ENCODE peak calls at places on chromosomes 13 and 19, in four cellular contexts. One of them, this sample, is unnamed. For H3K4me1, the result is how much of the 10 kb centered on the place peaks cover.

GRCh38 chr13:38667526-38668094 is 19.3 kb upstream of the FREM2 start:
- DNase-seq in GM23248: no peak
- DNase-seq in neural progenitor cell: no peak
- DNase-seq in mammary epithelial cell: no peak
- DNase-seq in this sample: no peak

GRCh38 chr13:101941095-101941777 is 460.6 kb downstream of the FGF14 start:
- DNase-seq in GM23248: peak
- DNase-seq in neural progenitor cell: no peak
- DNase-seq in mammary epithelial cell: no peak
- DNase-seq in this sample: no peak

GRCh38 chr19:46863818-46864629 is 3.2 kb downstream of the ARHGAP35 start:
- DNase-seq in GM23248: peak
- DNase-seq in neural progenitor cell: peak
- DNase-seq in mammary epithelial cell: peak
- DNase-seq in this sample: no peak

GRCh38 chr19:38721977-38722773 is 22.1 kb downstream of the CAPN12 start:
- DNase-seq in GM23248: no peak
- DNase-seq in neural progenitor cell: peak
- DNase-seq in mammary epithelial cell: no peak
- DNase-seq in this sample: no peak

GRCh38 chr19:50797429-50798115 is 7.4 kb downstream of the ACP4 start:
- DNase-seq in GM23248: no peak
- DNase-seq in neural progenitor cell: no peak
- DNase-seq in mammary epithelial cell: no peak
- DNase-seq in this sample: no peak

GRCh38 chr13:19860884-19861655 is 2.4 kb downstream of the ZMYM5 start:
- DNase-seq in GM23248: peak
- DNase-seq in neural progenitor cell: peak
- DNase-seq in mammary epithelial cell: peak
- DNase-seq in this sample: peak

GRCh38 chr13:21069561-21070004 is 8.2 kb upstream of the LATS2 start:
- DNase-seq in GM23248: peak
- DNase-seq in neural progenitor cell: no peak
- DNase-seq in mammary epithelial cell: peak
- DNase-seq in this sample: peak

GRCh38 chr19:1507192-1507660 is 5.6 kb downstream of the ADAMTSL5 start:
- DNase-seq in GM23248: no peak
- DNase-seq in neural progenitor cell: no peak
- DNase-seq in mammary epithelial cell: no peak
- DNase-seq in this sample: no peak

GRCh38 chr19:681029-681626 is 4.9 kb downstream of the FSTL3 start:
- DNase-seq in GM23248: peak
- DNase-seq in neural progenitor cell: peak
- DNase-seq in mammary epithelial cell: no peak
- DNase-seq in this sample: peak

GRCh38 chr13:46168341-46168740 is 13.6 kb downstream of the LCP1 start:
- DNase-seq in GM23248: peak
- DNase-seq in neural progenitor cell: no peak
- DNase-seq in mammary epithelial cell: peak
- DNase-seq in this sample: peak

GRCh38 chr19:3821857-3822364 is 35.7 kb upstream of the MATK start:
- DNase-seq in GM23248: peak
- DNase-seq in neural progenitor cell: peak
- DNase-seq in mammary epithelial cell: no peak
- DNase-seq in this sample: peak

GRCh38 chr13:76622336-76623045 is 263.7 kb downstream of the KCTD12 start:
- DNase-seq in GM23248: no peak
- DNase-seq in neural progenitor cell: peak
- DNase-seq in mammary epithelial cell: no peak
- DNase-seq in this sample: no peak

GRCh38 chr13:68872338-68872737 is 1235.3 kb upstream of the ATXN8OS start:
- DNase-seq in GM23248: no peak
- DNase-seq in neural progenitor cell: no peak
- DNase-seq in mammary epithelial cell: no peak
- DNase-seq in this sample: no peak

GRCh38 chr13:69291292-69291906 is 816.2 kb upstream of the ATXN8OS start:
- DNase-seq in GM23248: no peak
- DNase-seq in neural progenitor cell: peak
- DNase-seq in mammary epithelial cell: no peak
- DNase-seq in this sample: no peak

GRCh38 chr19:16588089-16588823 is 16.0 kb upstream of the SLC35E1 start:
- DNase-seq in GM23248: no peak
- DNase-seq in neural progenitor cell: no peak
- DNase-seq in mammary epithelial cell: peak
- DNase-seq in this sample: no peak

GRCh38 chr19:30073152-30074000 is 131.3 kb downstream of the URI1 start:
- DNase-seq in GM23248: no peak
- DNase-seq in neural progenitor cell: no peak
- DNase-seq in mammary epithelial cell: no peak
- DNase-seq in this sample: no peak

GRCh38 chr13:41059466-41059865 is 1.8 kb upstream of the WBP4 start:
- DNase-seq in GM23248: peak
- DNase-seq in neural progenitor cell: no peak
- DNase-seq in mammary epithelial cell: peak
- DNase-seq in this sample: no peak

GRCh38 chr13:95319551-95320274 is 18.5 kb upstream of the ABCC4 start:
- DNase-seq in GM23248: no peak
- DNase-seq in neural progenitor cell: no peak
- DNase-seq in mammary epithelial cell: no peak
- DNase-seq in this sample: no peak

GRCh38 chr19:39223703-39224279 is 19.7 kb upstream of the SYCN start:
- DNase-seq in GM23248: peak
- DNase-seq in neural progenitor cell: peak
- DNase-seq in mammary epithelial cell: peak
- DNase-seq in this sample: peak

GRCh38 chr13:46551410-46552301 is 1.3 kb upstream of the LRCH1 start:
- DNase-seq in GM23248: peak
- DNase-seq in neural progenitor cell: peak
- DNase-seq in mammary epithelial cell: peak
- DNase-seq in this sample: peak

GRCh38 chr19:33629826-33630375 is 8.1 kb downstream of the CHST8 start:
- DNase-seq in GM23248: peak
- DNase-seq in neural progenitor cell: no peak
- DNase-seq in mammary epithelial cell: no peak
- DNase-seq in this sample: no peak

GRCh38 chr19:45179063-45179847 is 671 bp downstream of the BLOC1S3 start:
- DNase-seq in GM23248: peak
- DNase-seq in neural progenitor cell: peak
- DNase-seq in mammary epithelial cell: peak
- DNase-seq in this sample: peak

GRCh38 chr19:6373813-6374108 is 1.2 kb downstream of the ALKBH7 start:
- DNase-seq in GM23248: no peak
- DNase-seq in neural progenitor cell: no peak
- DNase-seq in mammary epithelial cell: no peak
- DNase-seq in this sample: no peak

GRCh38 chr13:34805347-34805746 is 136.7 kb upstream of the NBEA start:
- DNase-seq in GM23248: no peak
- DNase-seq in neural progenitor cell: no peak
- DNase-seq in mammary epithelial cell: no peak
- DNase-seq in this sample: no peak

GRCh38 chr19:54399189-54399588 is 16.1 kb upstream of the TTYH1 start:
- DNase-seq in GM23248: no peak
- DNase-seq in neural progenitor cell: no peak
- DNase-seq in mammary epithelial cell: peak
- DNase-seq in this sample: no peak

DNA sequence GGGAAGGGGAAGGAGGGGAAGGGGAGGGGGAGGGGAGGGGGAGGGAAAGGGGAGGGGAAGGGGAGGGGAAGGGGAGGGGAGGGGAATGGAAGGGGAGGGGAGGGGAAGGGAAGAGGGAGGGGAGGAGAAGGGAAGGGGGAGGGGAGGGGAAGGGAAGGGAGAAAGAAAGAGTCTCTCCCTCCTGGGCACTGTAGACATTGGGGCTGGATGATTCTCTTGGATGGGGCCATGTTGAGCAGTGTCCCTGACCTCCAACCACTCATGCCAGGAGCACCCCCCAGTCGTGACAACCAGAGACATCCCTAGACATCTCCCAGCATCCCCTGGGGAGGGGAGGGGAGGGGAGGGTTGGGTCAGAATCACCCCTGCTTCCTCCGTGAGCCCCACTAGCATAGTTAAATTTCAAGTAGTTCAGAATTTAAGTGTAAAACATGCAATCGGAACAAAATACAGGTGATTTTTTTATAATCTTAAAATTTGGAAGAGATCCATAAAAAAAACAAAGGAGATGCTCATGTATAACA is 64.0 kb downstream of the GNG7 start:
- DNase-seq in GM23248: no peak
- DNase-seq in neural progenitor cell: no peak
- DNase-seq in mammary epithelial cell: no peak
- DNase-seq in this sample: no peak
- TF ChIP-seq EZH2 in GM23248: no peak
- TF ChIP-seq EZH2 in neural progenitor cell: no peak
- TF ChIP-seq EZH2 in mammary epithelial cell: no peak
- TF ChIP-seq EZH2 in this sample: no peak

DNA sequence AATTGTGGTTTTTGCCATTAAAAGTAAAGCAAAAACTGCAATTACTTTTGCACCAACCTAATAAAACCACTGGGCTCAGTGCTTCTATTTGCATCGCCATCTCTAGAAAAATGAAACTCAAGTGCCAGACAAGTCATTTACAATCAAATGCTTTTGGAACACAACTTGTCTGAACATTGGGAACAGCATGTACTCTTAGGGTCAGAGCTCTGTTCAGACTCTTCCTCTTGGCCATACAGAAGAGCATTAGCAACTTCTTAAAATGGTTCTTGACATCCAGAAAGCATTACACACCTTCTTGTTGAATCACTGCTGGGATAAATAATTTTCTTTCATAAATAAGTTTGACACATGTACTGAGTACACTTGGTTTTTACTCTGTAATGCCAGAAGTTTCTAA is 272.5 kb downstream of the DCLK1 start:
- DNase-seq in GM23248: no peak
- DNase-seq in neural progenitor cell: no peak
- DNase-seq in mammary epithelial cell: no peak
- DNase-seq in this sample: no peak
- H3K4me1 ChIP-seq in GM23248: under half
- H3K4me1 ChIP-seq in neural progenitor cell: under half
- H3K4me1 ChIP-seq in mammary epithelial cell: under half
- H3K4me1 ChIP-seq in this sample: under half

GRCh38 chr13:66831317-66831716 is 398.8 kb downstream of the PCDH9 start:
- DNase-seq in GM23248: no peak
- DNase-seq in neural progenitor cell: no peak
- DNase-seq in mammary epithelial cell: no peak
- DNase-seq in this sample: no peak
- TF ChIP-seq EZH2 in GM23248: no peak
- TF ChIP-seq EZH2 in neural progenitor cell: no peak
- TF ChIP-seq EZH2 in mammary epithelial cell: no peak
- TF ChIP-seq EZH2 in this sample: no peak

DNA sequence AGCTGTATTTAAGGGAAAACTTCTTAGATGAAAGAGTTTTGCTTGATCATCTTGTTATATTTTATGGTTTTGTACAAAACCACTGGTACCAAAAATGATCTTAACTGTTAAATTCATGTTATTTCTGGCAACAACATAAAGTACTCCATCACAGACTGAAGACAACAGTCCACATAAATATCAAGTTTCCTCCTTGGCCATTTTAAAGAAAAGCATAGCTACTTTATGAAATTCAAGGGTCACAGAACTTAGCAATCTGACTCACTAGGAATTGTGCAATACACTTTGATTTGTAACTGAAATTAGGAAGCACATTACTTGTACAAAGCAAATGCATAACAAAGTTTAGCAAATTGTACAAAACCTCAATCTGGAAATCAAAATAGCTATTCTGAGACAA is 66.2 kb downstream of the TBC1D4 start:
- DNase-seq in GM23248: peak
- DNase-seq in neural progenitor cell: no peak
- DNase-seq in mammary epithelial cell: peak
- DNase-seq in this sample: no peak
- H3K4me1 ChIP-seq in GM23248: under half
- H3K4me1 ChIP-seq in neural progenitor cell: under half
- H3K4me1 ChIP-seq in mammary epithelial cell: under half
- H3K4me1 ChIP-seq in this sample: under half

GRCh38 chr19:10290439-10290875 is 705 bp downstream of the ICAM5 start:
- DNase-seq in GM23248: peak
- DNase-seq in neural progenitor cell: peak
- DNase-seq in mammary epithelial cell: no peak
- DNase-seq in this sample: no peak

GRCh38 chr19:10289836-10290438 is at the start of gene ICAM5:
- DNase-seq in GM23248: peak
- DNase-seq in neural progenitor cell: no peak
- DNase-seq in mammary epithelial cell: no peak
- DNase-seq in this sample: no peak

GRCh38 chr19:10290876-10291553 is 1.3 kb downstream of the ICAM5 start:
- DNase-seq in GM23248: peak
- DNase-seq in neural progenitor cell: peak
- DNase-seq in mammary epithelial cell: peak
- DNase-seq in this sample: peak

GRCh38 chr19:10288662-10289166 is 1.0 kb upstream of the ICAM5 start:
- DNase-seq in GM23248: peak
- DNase-seq in neural progenitor cell: peak
- DNase-seq in mammary epithelial cell: no peak
- DNase-seq in this sample: no peak

DNA sequence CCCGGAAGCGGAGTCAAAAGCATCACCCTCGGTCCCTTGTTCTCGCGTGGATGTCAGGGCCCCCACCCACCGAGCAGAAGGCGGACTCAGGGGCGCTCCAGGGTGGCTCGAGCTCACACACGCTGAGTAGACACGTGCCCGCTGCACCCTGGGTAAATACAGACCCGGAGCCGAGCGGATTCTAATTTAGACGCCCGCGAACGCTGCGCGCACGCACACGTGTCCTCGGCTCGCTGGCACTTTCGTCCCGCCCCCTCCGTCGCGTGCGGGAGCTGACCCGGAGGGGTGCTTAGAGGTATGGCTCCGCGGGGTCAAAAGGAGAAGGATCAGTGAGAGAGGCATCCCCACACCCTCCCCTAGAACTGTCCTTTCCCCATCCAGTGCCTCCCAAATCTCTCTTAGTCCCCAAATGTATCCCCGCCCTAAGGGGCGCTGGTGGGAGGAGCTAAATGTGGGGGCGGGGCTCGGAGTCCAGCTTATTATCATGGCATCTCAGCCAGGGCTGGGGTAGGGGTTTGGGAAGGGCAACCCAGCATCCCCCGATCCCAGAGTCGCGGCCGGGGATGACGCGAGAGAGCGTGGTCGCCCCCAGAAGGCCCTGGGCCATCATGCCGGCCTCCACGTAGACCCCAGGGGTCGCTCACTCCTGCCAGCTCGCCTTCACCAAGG is 451 bp upstream of the ICAM5 start:
- DNase-seq in GM23248: peak
- DNase-seq in neural progenitor cell: peak
- DNase-seq in mammary epithelial cell: no peak
- DNase-seq in this sample: peak
- TF ChIP-seq EZH2 in GM23248: no peak
- TF ChIP-seq EZH2 in neural progenitor cell: no peak
- TF ChIP-seq EZH2 in mammary epithelial cell: no peak
- TF ChIP-seq EZH2 in this sample: no peak

DNA sequence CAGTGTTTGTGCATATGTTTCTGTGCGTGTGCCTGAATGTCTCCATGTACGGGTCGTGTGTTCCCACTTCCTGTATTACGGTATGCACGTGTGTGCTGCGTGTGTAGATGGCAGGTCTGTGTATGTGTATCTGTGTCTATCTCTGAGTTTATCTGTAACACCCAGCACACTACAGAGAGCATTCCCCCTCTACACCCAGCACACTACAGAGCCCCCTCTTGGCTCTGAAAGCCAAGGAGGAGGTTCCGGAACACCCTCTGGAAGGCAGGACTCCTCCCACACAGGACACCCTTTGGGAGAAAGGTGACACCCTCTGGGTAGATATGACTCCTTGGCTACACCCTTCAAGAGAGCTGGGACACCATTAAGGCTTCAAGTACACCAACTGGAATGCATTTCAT is 2.1 kb upstream of the ERFL start:
- DNase-seq in GM23248: no peak
- DNase-seq in neural progenitor cell: no peak
- DNase-seq in mammary epithelial cell: no peak
- DNase-seq in this sample: no peak
- H3K4me1 ChIP-seq in GM23248: under half
- H3K4me1 ChIP-seq in neural progenitor cell: under half
- H3K4me1 ChIP-seq in mammary epithelial cell: under half
- H3K4me1 ChIP-seq in this sample: under half